ENCODE peak calls at places on chromosomes 12 and 14, in eight cellular contexts. One of them, this sample, is unnamed.

GRCh38 chr14:68564236-68564825 is 228.5 kb downstream of the ZFP36L1 start:
- DNase-seq in transverse colon: no peak
- DNase-seq in small intestine: no peak
- DNase-seq in right cardiac atrium: peak; percentile 53
- DNase-seq in prostate gland: no peak
- DNase-seq in tibial artery: no peak
- DNase-seq in lower leg skin: no peak
- DNase-seq in heart right ventricle: no peak
- DNase-seq in this sample: no peak

GRCh38 chr14:50257728-50258127 is 26.4 kb upstream of the SOS2 start:
- DNase-seq in right cardiac atrium: no peak
- DNase-seq in tibial artery: no peak
- DNase-seq in lower leg skin: no peak
- DNase-seq in prostate gland: no peak
- DNase-seq in transverse colon: no peak
- DNase-seq in heart right ventricle: no peak
- DNase-seq in small intestine: peak; percentile 39
- DNase-seq in this sample: no peak

GRCh38 chr14:69077841-69078240 is 75.1 kb downstream of the DCAF5 start:
- DNase-seq in heart right ventricle: no peak
- DNase-seq in transverse colon: no peak
- DNase-seq in right cardiac atrium: no peak
- DNase-seq in tibial artery: no peak
- DNase-seq in lower leg skin: no peak
- DNase-seq in prostate gland: no peak
- DNase-seq in small intestine: no peak
- DNase-seq in this sample: no peak

GRCh38 chr14:100470523-100470897 is 116.7 kb downstream of the BEGAIN start:
- DNase-seq in prostate gland: no peak
- DNase-seq in lower leg skin: no peak
- DNase-seq in right cardiac atrium: no peak
- DNase-seq in small intestine: no peak
- DNase-seq in heart right ventricle: no peak
- DNase-seq in tibial artery: no peak
- DNase-seq in transverse colon: no peak
- DNase-seq in this sample: no peak

GRCh38 chr12:12788131-12788530 is 2.7 kb downstream of the APOLD1 start:
- DNase-seq in heart right ventricle: no peak
- DNase-seq in prostate gland: no peak
- DNase-seq in small intestine: no peak
- DNase-seq in tibial artery: no peak
- DNase-seq in right cardiac atrium: peak; percentile 37
- DNase-seq in transverse colon: no peak
- DNase-seq in lower leg skin: no peak
- DNase-seq in this sample: no peak

GRCh38 chr12:74415633-74416032 is 122.0 kb upstream of the ATXN7L3B start:
- DNase-seq in lower leg skin: no peak
- DNase-seq in tibial artery: no peak
- DNase-seq in prostate gland: no peak
- DNase-seq in heart right ventricle: no peak
- DNase-seq in small intestine: peak; percentile 22
- DNase-seq in right cardiac atrium: no peak
- DNase-seq in transverse colon: no peak
- DNase-seq in this sample: no peak

GRCh38 chr12:98645572-98646067 is 530 bp downstream of the APAF1 start:
- DNase-seq in heart right ventricle: no peak
- DNase-seq in lower leg skin: no peak
- DNase-seq in right cardiac atrium: peak; percentile 42
- DNase-seq in tibial artery: peak; percentile 24
- DNase-seq in transverse colon: peak; percentile 33
- DNase-seq in prostate gland: peak; percentile 21
- DNase-seq in small intestine: peak; percentile 50
- DNase-seq in this sample: no peak

GRCh38 chr14:44287858-44288257 is 219.2 kb downstream of the FSCB start:
- DNase-seq in transverse colon: no peak
- DNase-seq in lower leg skin: no peak
- DNase-seq in right cardiac atrium: no peak
- DNase-seq in prostate gland: no peak
- DNase-seq in small intestine: no peak
- DNase-seq in heart right ventricle: no peak
- DNase-seq in tibial artery: no peak
- DNase-seq in this sample: no peak

GRCh38 chr14:35808076-35808657 is 928 bp downstream of the RALGAPA1 start:
- DNase-seq in heart right ventricle: no peak
- DNase-seq in lower leg skin: no peak
- DNase-seq in small intestine: peak; percentile 61
- DNase-seq in tibial artery: no peak
- DNase-seq in right cardiac atrium: no peak
- DNase-seq in prostate gland: peak; percentile 68
- DNase-seq in transverse colon: peak; percentile 63
- DNase-seq in this sample: no peak

GRCh38 chr12:101051901-101052550 is 158.0 kb downstream of the SLC5A8 start:
- DNase-seq in tibial artery: no peak
- DNase-seq in lower leg skin: no peak
- DNase-seq in small intestine: peak; percentile 83
- DNase-seq in prostate gland: no peak
- DNase-seq in heart right ventricle: no peak
- DNase-seq in transverse colon: peak; percentile 59
- DNase-seq in right cardiac atrium: no peak
- DNase-seq in this sample: peak; percentile 70

DNA sequence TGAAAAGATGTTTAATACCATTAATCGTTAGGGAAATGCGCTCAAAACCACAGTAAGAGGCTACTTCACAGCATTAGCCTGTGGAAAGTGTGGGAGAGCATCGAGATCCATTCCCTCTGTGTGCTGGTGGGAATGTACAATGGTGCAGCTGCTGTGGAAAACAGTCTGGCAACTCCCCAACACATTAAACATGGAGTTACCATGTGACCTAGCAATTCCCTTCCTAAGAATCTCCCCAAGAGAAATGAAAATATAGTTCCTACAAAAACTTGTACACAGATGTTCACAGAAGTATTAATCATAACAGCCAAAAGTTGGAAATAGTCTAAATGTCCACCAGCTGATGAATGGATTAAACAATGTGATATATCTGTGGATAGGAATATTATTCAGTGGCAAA is 23.8 kb downstream of the MLXIP start:
- DNase-seq in heart right ventricle: no peak
- DNase-seq in lower leg skin: no peak
- DNase-seq in transverse colon: no peak
- DNase-seq in right cardiac atrium: no peak
- DNase-seq in tibial artery: no peak
- DNase-seq in small intestine: no peak
- DNase-seq in prostate gland: no peak
- DNase-seq in this sample: no peak
- H3K4me3 ChIP-seq in heart right ventricle: no peak overlapping the region
- H3K4me3 ChIP-seq in lower leg skin: no peak overlapping the region
- H3K4me3 ChIP-seq in transverse colon: no peak overlapping the region
- H3K4me3 ChIP-seq in right cardiac atrium: no peak overlapping the region
- H3K4me3 ChIP-seq in tibial artery: no peak overlapping the region
- H3K4me3 ChIP-seq in small intestine: no peak overlapping the region
- H3K4me3 ChIP-seq in prostate gland: no peak overlapping the region
- H3K4me3 ChIP-seq in this sample: no peak overlapping the region

GRCh38 chr14:93958567-93959238 is 17.7 kb downstream of the ASB2 start:
- DNase-seq in small intestine: no peak
- DNase-seq in transverse colon: no peak
- DNase-seq in right cardiac atrium: no peak
- DNase-seq in tibial artery: no peak
- DNase-seq in heart right ventricle: no peak
- DNase-seq in prostate gland: no peak
- DNase-seq in lower leg skin: no peak
- DNase-seq in this sample: no peak
- H3K4me3 ChIP-seq in small intestine: no peak overlapping the region
- H3K4me3 ChIP-seq in transverse colon: no peak overlapping the region
- H3K4me3 ChIP-seq in right cardiac atrium: no peak overlapping the region
- H3K4me3 ChIP-seq in tibial artery: no peak overlapping the region
- H3K4me3 ChIP-seq in heart right ventricle: no peak overlapping the region
- H3K4me3 ChIP-seq in prostate gland: no peak overlapping the region
- H3K4me3 ChIP-seq in lower leg skin: no peak overlapping the region
- H3K4me3 ChIP-seq in this sample: no peak overlapping the region

DNA sequence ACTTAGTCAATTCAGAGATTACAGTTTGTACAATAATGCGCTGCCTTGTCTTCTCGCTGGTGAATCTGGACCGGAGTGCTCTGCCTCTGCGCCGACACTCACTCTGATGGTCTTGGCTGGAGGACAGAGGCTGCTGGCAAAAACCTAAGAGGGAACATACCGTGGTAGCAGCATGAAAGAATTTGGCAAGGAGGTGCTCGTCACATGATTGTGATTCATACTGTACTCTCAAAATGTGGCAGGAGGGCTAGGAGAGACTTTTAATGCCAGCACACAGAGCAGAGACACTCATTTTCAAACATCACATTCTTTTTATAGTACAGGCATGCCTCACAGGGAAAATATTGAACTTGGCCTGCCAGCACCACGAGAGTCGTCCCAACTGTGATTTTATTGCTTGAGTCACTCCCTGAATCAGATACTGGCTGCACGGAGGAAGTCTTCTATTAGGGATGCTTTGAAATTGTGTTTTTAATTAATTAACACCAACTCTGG is 67.8 kb downstream of the HMGA2 start:
- DNase-seq in heart right ventricle: peak; percentile 56
- DNase-seq in prostate gland: peak; percentile 88
- DNase-seq in tibial artery: peak; percentile 89
- DNase-seq in small intestine: peak; percentile 33
- DNase-seq in transverse colon: peak; percentile 55
- DNase-seq in right cardiac atrium: peak; percentile 82
- DNase-seq in lower leg skin: peak; percentile 91
- DNase-seq in this sample: peak; percentile 99
- H3K4me3 ChIP-seq in heart right ventricle: no peak overlapping the region
- H3K4me3 ChIP-seq in prostate gland: no peak overlapping the region
- H3K4me3 ChIP-seq in tibial artery: no peak overlapping the region
- H3K4me3 ChIP-seq in small intestine: no peak overlapping the region
- H3K4me3 ChIP-seq in transverse colon: no peak overlapping the region
- H3K4me3 ChIP-seq in right cardiac atrium: no peak overlapping the region
- H3K4me3 ChIP-seq in lower leg skin: no peak overlapping the region
- H3K4me3 ChIP-seq in this sample: peak overlapping the region; percentile 16

GRCh38 chr12:65741662-65742480 is 82.4 kb upstream of the HMGA2 start:
- DNase-seq in transverse colon: peak; percentile 10
- DNase-seq in right cardiac atrium: peak; percentile 20
- DNase-seq in lower leg skin: no peak
- DNase-seq in tibial artery: no peak
- DNase-seq in heart right ventricle: peak; percentile 23
- DNase-seq in small intestine: no peak
- DNase-seq in prostate gland: no peak
- DNase-seq in this sample: peak; percentile 28
- H3K4me3 ChIP-seq in transverse colon: peak overlapping the region; percentile 32
- H3K4me3 ChIP-seq in right cardiac atrium: peak overlapping the region; percentile 53
- H3K4me3 ChIP-seq in lower leg skin: peak overlapping the region; percentile 26
- H3K4me3 ChIP-seq in tibial artery: peak overlapping the region; percentile 57
- H3K4me3 ChIP-seq in heart right ventricle: peak overlapping the region; percentile 68
- H3K4me3 ChIP-seq in small intestine: peak overlapping the region; percentile 62
- H3K4me3 ChIP-seq in prostate gland: peak overlapping the region; percentile 26
- H3K4me3 ChIP-seq in this sample: peak overlapping the region; percentile 77

GRCh38 chr14:99035712-99036593 is 236.0 kb downstream of the BCL11B start:
- DNase-seq in right cardiac atrium: peak; percentile 92
- DNase-seq in lower leg skin: peak; percentile 88
- DNase-seq in heart right ventricle: peak; percentile 80
- DNase-seq in tibial artery: peak; percentile 95
- DNase-seq in small intestine: no peak
- DNase-seq in prostate gland: peak; percentile 74
- DNase-seq in transverse colon: peak; percentile 57
- DNase-seq in this sample: peak; percentile 66
- H3K4me3 ChIP-seq in right cardiac atrium: no peak overlapping the region
- H3K4me3 ChIP-seq in lower leg skin: no peak overlapping the region
- H3K4me3 ChIP-seq in heart right ventricle: peak overlapping the region; percentile 32
- H3K4me3 ChIP-seq in tibial artery: peak overlapping the region; percentile 41
- H3K4me3 ChIP-seq in small intestine: no peak overlapping the region
- H3K4me3 ChIP-seq in prostate gland: no peak overlapping the region
- H3K4me3 ChIP-seq in transverse colon: no peak overlapping the region
- H3K4me3 ChIP-seq in this sample: no peak overlapping the region

DNA sequence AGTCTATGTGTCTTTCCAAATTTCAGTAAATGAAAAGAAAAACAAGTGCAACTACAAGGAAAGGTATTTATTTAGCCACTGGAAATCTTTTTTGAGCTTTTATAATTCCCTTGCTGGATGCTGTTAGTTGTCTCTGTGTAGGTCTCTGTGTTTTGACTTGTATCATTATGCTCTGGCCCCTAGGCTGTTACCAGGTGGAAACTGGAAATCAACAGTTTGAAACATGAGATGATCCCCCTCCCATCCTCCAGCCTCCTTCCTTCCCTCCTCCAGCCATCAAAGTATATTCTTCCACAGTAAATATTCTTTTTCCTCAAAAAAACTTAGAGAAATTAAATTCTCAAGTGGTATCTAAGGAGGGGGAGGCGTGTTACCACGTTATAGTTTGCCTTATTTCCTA is 948 bp upstream of the DCN start:
- DNase-seq in transverse colon: no peak
- DNase-seq in prostate gland: no peak
- DNase-seq in tibial artery: no peak
- DNase-seq in lower leg skin: no peak
- DNase-seq in small intestine: no peak
- DNase-seq in heart right ventricle: no peak
- DNase-seq in right cardiac atrium: no peak
- DNase-seq in this sample: no peak
- H3K4me3 ChIP-seq in transverse colon: no peak overlapping the region
- H3K4me3 ChIP-seq in prostate gland: no peak overlapping the region
- H3K4me3 ChIP-seq in tibial artery: no peak overlapping the region
- H3K4me3 ChIP-seq in lower leg skin: no peak overlapping the region
- H3K4me3 ChIP-seq in small intestine: no peak overlapping the region
- H3K4me3 ChIP-seq in heart right ventricle: peak overlapping the region; percentile 51
- H3K4me3 ChIP-seq in right cardiac atrium: no peak overlapping the region
- H3K4me3 ChIP-seq in this sample: no peak overlapping the region

GRCh38 chr14:54497224-54497623 is 8.4 kb upstream of the GMFB start:
- DNase-seq in heart right ventricle: no peak
- DNase-seq in transverse colon: no peak
- DNase-seq in prostate gland: no peak
- DNase-seq in tibial artery: no peak
- DNase-seq in lower leg skin: no peak
- DNase-seq in right cardiac atrium: no peak
- DNase-seq in small intestine: no peak
- DNase-seq in this sample: no peak
- H3K4me3 ChIP-seq in heart right ventricle: no peak overlapping the region
- H3K4me3 ChIP-seq in transverse colon: no peak overlapping the region
- H3K4me3 ChIP-seq in prostate gland: no peak overlapping the region
- H3K4me3 ChIP-seq in tibial artery: no peak overlapping the region
- H3K4me3 ChIP-seq in lower leg skin: no peak overlapping the region
- H3K4me3 ChIP-seq in right cardiac atrium: no peak overlapping the region
- H3K4me3 ChIP-seq in small intestine: no peak overlapping the region
- H3K4me3 ChIP-seq in this sample: no peak overlapping the region

This sample was measured in skeletal muscle cell.